ENCODE peak calls at places on chromosomes 16 and 17, in nine cellular contexts. One of them, this sample, is unnamed.

GRCh38 chr16:5024632-5025031 is 9.1 kb downstream of the NAGPA start:
- DNase-seq in GM23248: peak; percentile 31
- DNase-seq in mammary epithelial cell: peak; percentile 45
- DNase-seq in A549: peak; percentile 82
- DNase-seq in GM23338: peak; percentile 48
- DNase-seq in fibroblast of lung: peak; percentile 16
- DNase-seq in mesenchymal stem cell: no peak
- DNase-seq in mesendoderm: no peak
- DNase-seq in H9: no peak
- DNase-seq in this sample: peak; percentile 74

GRCh38 chr16:50315346-50315997 is 49.1 kb downstream of the ADCY7 start:
- DNase-seq in GM23248: no peak
- DNase-seq in mammary epithelial cell: no peak
- DNase-seq in A549: no peak
- DNase-seq in GM23338: no peak
- DNase-seq in fibroblast of lung: no peak
- DNase-seq in mesenchymal stem cell: no peak
- DNase-seq in mesendoderm: no peak
- DNase-seq in H9: no peak
- DNase-seq in this sample: no peak

GRCh38 chr17:7858487-7858832 is 657 bp downstream of the CYB5D1 start:
- DNase-seq in GM23248: peak; percentile 92
- DNase-seq in mammary epithelial cell: no peak
- DNase-seq in A549: peak; percentile 69
- DNase-seq in GM23338: peak; percentile 89
- DNase-seq in fibroblast of lung: peak; percentile 49
- DNase-seq in mesenchymal stem cell: peak; percentile 79
- DNase-seq in mesendoderm: peak; percentile 84
- DNase-seq in H9: peak; percentile 80
- DNase-seq in this sample: no peak

GRCh38 chr16:10121496-10121895 is 60.7 kb downstream of the GRIN2A start:
- DNase-seq in GM23248: peak; percentile 29
- DNase-seq in mammary epithelial cell: peak; percentile 91
- DNase-seq in A549: no peak
- DNase-seq in GM23338: no peak
- DNase-seq in fibroblast of lung: no peak
- DNase-seq in mesenchymal stem cell: peak; percentile 87
- DNase-seq in mesendoderm: peak; percentile 41
- DNase-seq in H9: no peak
- DNase-seq in this sample: no peak

GRCh38 chr16:2950400-2950724 is 13.7 kb upstream of the KREMEN2 start:
- DNase-seq in GM23248: no peak
- DNase-seq in mammary epithelial cell: no peak
- DNase-seq in A549: no peak
- DNase-seq in GM23338: no peak
- DNase-seq in fibroblast of lung: no peak
- DNase-seq in mesenchymal stem cell: no peak
- DNase-seq in mesendoderm: no peak
- DNase-seq in H9: no peak
- DNase-seq in this sample: no peak

GRCh38 chr17:71337903-71338302 is 782.9 kb upstream of the SOX9 start:
- DNase-seq in GM23248: no peak
- DNase-seq in mammary epithelial cell: peak; percentile 27
- DNase-seq in A549: no peak
- DNase-seq in GM23338: no peak
- DNase-seq in fibroblast of lung: peak; percentile 66
- DNase-seq in mesenchymal stem cell: peak; percentile 39
- DNase-seq in mesendoderm: no peak
- DNase-seq in H9: no peak
- DNase-seq in this sample: no peak

GRCh38 chr17:31391496-31391949 is at the start of gene RAB11FIP4:
- DNase-seq in GM23248: peak; percentile 34
- DNase-seq in mammary epithelial cell: no peak
- DNase-seq in A549: no peak
- DNase-seq in GM23338: peak; percentile 63
- DNase-seq in fibroblast of lung: peak; percentile 23
- DNase-seq in mesenchymal stem cell: peak; percentile 18
- DNase-seq in mesendoderm: peak; percentile 47
- DNase-seq in H9: peak; percentile 47
- DNase-seq in this sample: no peak

GRCh38 chr16:3691778-3692177 is 25.5 kb downstream of the TRAP1 start:
- DNase-seq in GM23248: peak; percentile 13
- DNase-seq in mammary epithelial cell: no peak
- DNase-seq in A549: no peak
- DNase-seq in GM23338: no peak
- DNase-seq in fibroblast of lung: no peak
- DNase-seq in mesenchymal stem cell: no peak
- DNase-seq in mesendoderm: no peak
- DNase-seq in H9: no peak
- DNase-seq in this sample: no peak

GRCh38 chr16:66135376-66135775 is 231.1 kb upstream of the CDH5 start:
- DNase-seq in GM23248: no peak
- DNase-seq in mammary epithelial cell: no peak
- DNase-seq in A549: no peak
- DNase-seq in GM23338: no peak
- DNase-seq in fibroblast of lung: no peak
- DNase-seq in mesenchymal stem cell: no peak
- DNase-seq in mesendoderm: no peak
- DNase-seq in H9: no peak
- DNase-seq in this sample: no peak

GRCh38 chr17:59418732-59419166 is 87.3 kb downstream of the YPEL2 start:
- DNase-seq in GM23248: no peak
- DNase-seq in mammary epithelial cell: no peak
- DNase-seq in A549: no peak
- DNase-seq in GM23338: no peak
- DNase-seq in fibroblast of lung: no peak
- DNase-seq in mesenchymal stem cell: no peak
- DNase-seq in mesendoderm: peak; percentile 94
- DNase-seq in H9: no peak
- DNase-seq in this sample: no peak

GRCh38 chr17:2940352-2940751 is 123.1 kb downstream of the OR1D5 start:
- DNase-seq in GM23248: peak; percentile 24
- DNase-seq in mammary epithelial cell: no peak
- DNase-seq in A549: no peak
- DNase-seq in GM23338: peak; percentile 58
- DNase-seq in fibroblast of lung: no peak
- DNase-seq in mesenchymal stem cell: no peak
- DNase-seq in mesendoderm: peak; percentile 28
- DNase-seq in H9: peak; percentile 72
- DNase-seq in this sample: no peak

GRCh38 chr16:1470543-1471251 is 4.1 kb downstream of the CLCN7 start:
- DNase-seq in GM23248: peak; percentile 64
- DNase-seq in mammary epithelial cell: peak; percentile 22
- DNase-seq in A549: no peak
- DNase-seq in GM23338: no peak
- DNase-seq in fibroblast of lung: no peak
- DNase-seq in mesenchymal stem cell: peak; percentile 68
- DNase-seq in mesendoderm: no peak
- DNase-seq in H9: no peak
- DNase-seq in this sample: no peak

GRCh38 chr17:31680126-31680525 is 178.9 kb downstream of the COPRS start:
- DNase-seq in GM23248: no peak
- DNase-seq in mammary epithelial cell: no peak
- DNase-seq in A549: no peak
- DNase-seq in GM23338: no peak
- DNase-seq in fibroblast of lung: no peak
- DNase-seq in mesenchymal stem cell: no peak
- DNase-seq in mesendoderm: no peak
- DNase-seq in H9: peak; percentile 18
- DNase-seq in this sample: no peak

GRCh38 chr16:81987706-81988105 is 23.6 kb downstream of the SDR42E1 start:
- DNase-seq in GM23248: no peak
- DNase-seq in mammary epithelial cell: peak; percentile 18
- DNase-seq in A549: no peak
- DNase-seq in GM23338: no peak
- DNase-seq in fibroblast of lung: no peak
- DNase-seq in mesenchymal stem cell: no peak
- DNase-seq in mesendoderm: no peak
- DNase-seq in H9: no peak
- DNase-seq in this sample: no peak

GRCh38 chr17:14409292-14409691 is 108.4 kb downstream of the HS3ST3B1 start:
- DNase-seq in GM23248: no peak
- DNase-seq in mammary epithelial cell: no peak
- DNase-seq in A549: no peak
- DNase-seq in GM23338: no peak
- DNase-seq in fibroblast of lung: no peak
- DNase-seq in mesenchymal stem cell: no peak
- DNase-seq in mesendoderm: no peak
- DNase-seq in H9: no peak
- DNase-seq in this sample: no peak

GRCh38 chr16:80100186-80100585 is 440.6 kb upstream of the DYNLRB2 start:
- DNase-seq in GM23248: no peak
- DNase-seq in mammary epithelial cell: no peak
- DNase-seq in A549: no peak
- DNase-seq in GM23338: no peak
- DNase-seq in fibroblast of lung: no peak
- DNase-seq in mesenchymal stem cell: no peak
- DNase-seq in mesendoderm: no peak
- DNase-seq in H9: no peak
- DNase-seq in this sample: no peak

GRCh38 chr16:14529010-14529669 is 100.9 kb downstream of the PARN start:
- DNase-seq in GM23248: peak; percentile 92
- DNase-seq in mammary epithelial cell: peak; percentile 82
- DNase-seq in A549: peak; percentile 73
- DNase-seq in GM23338: peak; percentile 90
- DNase-seq in fibroblast of lung: peak; percentile 95
- DNase-seq in mesenchymal stem cell: peak; percentile 86
- DNase-seq in mesendoderm: peak; percentile 89
- DNase-seq in H9: peak; percentile 81
- DNase-seq in this sample: peak; percentile 91

GRCh38 chr16:28273511-28273910 is 18.8 kb upstream of the SBK1 start:
- DNase-seq in GM23248: no peak
- DNase-seq in mammary epithelial cell: no peak
- DNase-seq in A549: no peak
- DNase-seq in GM23338: no peak
- DNase-seq in fibroblast of lung: no peak
- DNase-seq in mesenchymal stem cell: no peak
- DNase-seq in mesendoderm: no peak
- DNase-seq in H9: no peak
- DNase-seq in this sample: no peak

GRCh38 chr17:50618300-50618699 is 16.4 kb upstream of the ABCC3 start:
- DNase-seq in GM23248: peak; percentile 35
- DNase-seq in mammary epithelial cell: no peak
- DNase-seq in A549: no peak
- DNase-seq in GM23338: no peak
- DNase-seq in fibroblast of lung: peak; percentile 47
- DNase-seq in mesenchymal stem cell: no peak
- DNase-seq in mesendoderm: no peak
- DNase-seq in H9: no peak
- DNase-seq in this sample: no peak
- H3K4me2 ChIP-seq in GM23248: no peak overlapping the region
- H3K4me2 ChIP-seq in mammary epithelial cell: no peak overlapping the region
- H3K4me2 ChIP-seq in A549: peak overlapping the region; percentile 4
- H3K4me2 ChIP-seq in GM23338: no peak overlapping the region
- H3K4me2 ChIP-seq in fibroblast of lung: no peak overlapping the region
- H3K4me2 ChIP-seq in mesenchymal stem cell: no peak overlapping the region
- H3K4me2 ChIP-seq in mesendoderm: no peak overlapping the region
- H3K4me2 ChIP-seq in H9: no peak overlapping the region
- H3K4me2 ChIP-seq in this sample: no peak overlapping the region

DNA sequence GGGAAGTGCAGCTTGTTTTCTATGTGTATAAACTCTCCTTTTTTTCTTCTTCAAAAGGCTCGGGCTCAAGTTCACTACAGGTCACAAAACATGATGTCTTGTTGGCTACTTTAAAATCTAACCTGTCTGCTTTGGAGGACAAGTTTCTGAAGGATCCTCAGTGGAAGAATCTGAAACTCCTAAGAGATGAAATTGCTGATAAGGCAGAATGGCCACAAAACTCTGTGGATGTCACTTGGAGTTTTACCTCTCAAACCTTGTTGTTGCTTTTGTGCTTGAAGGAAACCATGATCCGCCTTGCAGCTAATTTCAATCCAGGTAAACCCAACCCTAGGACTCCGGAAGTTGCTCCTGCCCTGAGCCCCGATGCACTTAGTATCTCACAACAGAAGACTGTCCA is 16.5 kb downstream of the TANGO6 start:
- DNase-seq in GM23248: no peak
- DNase-seq in mammary epithelial cell: no peak
- DNase-seq in A549: no peak
- DNase-seq in GM23338: no peak
- DNase-seq in fibroblast of lung: no peak
- DNase-seq in mesenchymal stem cell: no peak
- DNase-seq in mesendoderm: no peak
- DNase-seq in H9: no peak
- DNase-seq in this sample: no peak
- H3K4me2 ChIP-seq in GM23248: no peak overlapping the region
- H3K4me2 ChIP-seq in mammary epithelial cell: no peak overlapping the region
- H3K4me2 ChIP-seq in A549: no peak overlapping the region
- H3K4me2 ChIP-seq in GM23338: no peak overlapping the region
- H3K4me2 ChIP-seq in fibroblast of lung: no peak overlapping the region
- H3K4me2 ChIP-seq in mesenchymal stem cell: no peak overlapping the region
- H3K4me2 ChIP-seq in mesendoderm: no peak overlapping the region
- H3K4me2 ChIP-seq in H9: no peak overlapping the region
- H3K4me2 ChIP-seq in this sample: no peak overlapping the region

GRCh38 chr16:88330971-88331890 is 51.5 kb upstream of the ZNF469 start:
- DNase-seq in GM23248: no peak
- DNase-seq in mammary epithelial cell: no peak
- DNase-seq in A549: no peak
- DNase-seq in GM23338: no peak
- DNase-seq in fibroblast of lung: no peak
- DNase-seq in mesenchymal stem cell: no peak
- DNase-seq in mesendoderm: no peak
- DNase-seq in H9: no peak
- DNase-seq in this sample: no peak
- H3K4me2 ChIP-seq in GM23248: peak overlapping the region; percentile 59
- H3K4me2 ChIP-seq in mammary epithelial cell: no peak overlapping the region
- H3K4me2 ChIP-seq in A549: peak overlapping the region; percentile 90
- H3K4me2 ChIP-seq in GM23338: no peak overlapping the region
- H3K4me2 ChIP-seq in fibroblast of lung: peak overlapping the region; percentile 69
- H3K4me2 ChIP-seq in mesenchymal stem cell: no peak overlapping the region
- H3K4me2 ChIP-seq in mesendoderm: no peak overlapping the region
- H3K4me2 ChIP-seq in H9: no peak overlapping the region
- H3K4me2 ChIP-seq in this sample: no peak overlapping the region

DNA sequence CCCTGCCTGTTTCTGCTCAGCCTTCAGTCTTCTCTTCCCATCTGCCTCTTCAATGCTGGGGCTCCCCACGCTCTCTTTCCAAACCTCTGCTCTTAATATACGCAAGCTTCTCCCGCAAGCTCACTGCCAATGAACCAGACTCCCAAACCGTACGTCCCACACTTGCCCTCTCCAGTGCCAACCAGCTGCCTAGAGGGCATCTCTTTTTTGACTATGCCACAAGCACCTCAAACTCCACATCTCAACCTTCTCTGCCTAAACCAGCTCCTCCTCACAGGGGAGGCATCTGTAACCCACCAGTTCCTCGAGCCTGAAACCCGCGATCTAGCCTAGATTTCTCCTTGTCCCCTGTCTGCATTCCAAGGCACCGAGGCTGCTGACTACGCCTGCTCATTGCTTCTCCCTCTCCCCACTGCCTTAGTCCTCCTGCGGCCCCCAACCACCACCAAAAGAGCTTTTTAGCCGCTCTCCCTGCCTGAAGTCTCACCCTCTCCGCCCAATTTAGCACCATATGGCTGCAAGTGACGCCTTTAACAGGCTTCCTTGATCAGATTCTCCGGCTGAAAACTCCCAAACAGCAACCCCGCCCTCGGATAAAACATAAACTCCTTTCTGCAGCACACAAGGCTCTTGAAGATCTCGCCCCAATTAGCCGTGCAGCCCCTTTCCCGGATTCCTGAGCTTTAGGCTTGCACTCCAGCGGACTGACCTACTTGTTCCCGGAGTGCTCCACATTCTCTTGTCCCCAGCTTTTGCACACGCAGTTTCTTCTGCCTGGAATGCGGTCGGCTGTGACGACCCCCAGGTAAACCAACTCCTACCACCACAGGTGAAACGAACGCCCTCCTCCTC is 1.5 kb downstream of the GGA2 start:
- DNase-seq in GM23248: peak; percentile 54
- DNase-seq in mammary epithelial cell: no peak
- DNase-seq in A549: no peak
- DNase-seq in GM23338: peak; percentile 69
- DNase-seq in fibroblast of lung: peak; percentile 25
- DNase-seq in mesenchymal stem cell: peak; percentile 46
- DNase-seq in mesendoderm: peak; percentile 84
- DNase-seq in H9: peak; percentile 43
- DNase-seq in this sample: peak; percentile 51
- H3K4me2 ChIP-seq in GM23248: peak overlapping the region; percentile 96
- H3K4me2 ChIP-seq in mammary epithelial cell: peak overlapping the region; percentile 93
- H3K4me2 ChIP-seq in A549: peak overlapping the region; percentile 97
- H3K4me2 ChIP-seq in GM23338: peak overlapping the region; percentile 89
- H3K4me2 ChIP-seq in fibroblast of lung: peak overlapping the region; percentile 79
- H3K4me2 ChIP-seq in mesenchymal stem cell: peak overlapping the region; percentile 77
- H3K4me2 ChIP-seq in mesendoderm: peak overlapping the region; percentile 90
- H3K4me2 ChIP-seq in H9: peak overlapping the region; percentile 98
- H3K4me2 ChIP-seq in this sample: peak overlapping the region; percentile 88